ENCODE peak calls at places on chromosome 19, in five cellular contexts. One of them, this sample, is unnamed.
A peak's percentile ranks its signal among the peaks of the same experiment; 100 is the strongest.

GRCh38 chr19:13748169-13748884 is 16.0 kb upstream of the MRI1 start:
- DNase-seq in heart left ventricle: no peak
- DNase-seq in transverse colon: peak; percentile 40
- DNase-seq in tibial nerve: no peak
- DNase-seq in MM.1S: peak; percentile 14
- DNase-seq in this sample: peak; percentile 47

GRCh38 chr19:1945899-1946298 is 4.9 kb downstream of the CSNK1G2 start:
- DNase-seq in heart left ventricle: no peak
- DNase-seq in transverse colon: peak; percentile 65
- DNase-seq in MM.1S: no peak
- DNase-seq in tibial nerve: no peak
- DNase-seq in this sample: no peak

GRCh38 chr19:12801466-12802266 is at the start of the genes PRDX2 and THSD8:
- DNase-seq in heart left ventricle: peak; percentile 82
- DNase-seq in tibial nerve: no peak
- DNase-seq in MM.1S: peak; percentile 88
- DNase-seq in transverse colon: peak; percentile 90
- DNase-seq in this sample: peak; percentile 81

GRCh38 chr19:10420444-10421239 is at the start of gene PDE4A:
- DNase-seq in MM.1S: peak; percentile 78
- DNase-seq in tibial nerve: no peak
- DNase-seq in transverse colon: no peak
- DNase-seq in heart left ventricle: no peak
- DNase-seq in this sample: no peak

GRCh38 chr19:617551-618246 is 15.6 kb downstream of the POLRMT start:
- DNase-seq in tibial nerve: no peak
- DNase-seq in MM.1S: no peak
- DNase-seq in heart left ventricle: no peak
- DNase-seq in transverse colon: no peak
- DNase-seq in this sample: no peak

GRCh38 chr19:13576726-13577125 is 70.4 kb upstream of the CACNA1A start:
- DNase-seq in transverse colon: no peak
- DNase-seq in MM.1S: no peak
- DNase-seq in tibial nerve: no peak
- DNase-seq in heart left ventricle: no peak
- DNase-seq in this sample: no peak

GRCh38 chr19:33777753-33778088 is 18.9 kb upstream of the KCTD15 start:
- DNase-seq in heart left ventricle: no peak
- DNase-seq in transverse colon: no peak
- DNase-seq in tibial nerve: no peak
- DNase-seq in MM.1S: no peak
- DNase-seq in this sample: no peak

GRCh38 chr19:33905473-33905936 is 108.8 kb downstream of the KCTD15 start:
- DNase-seq in MM.1S: no peak
- DNase-seq in tibial nerve: no peak
- DNase-seq in heart left ventricle: peak; percentile 64
- DNase-seq in transverse colon: peak; percentile 14
- DNase-seq in this sample: peak; percentile 60

GRCh38 chr19:44939668-44940067 is 2.4 kb upstream of the APOC4 start:
- DNase-seq in heart left ventricle: no peak
- DNase-seq in MM.1S: no peak
- DNase-seq in transverse colon: no peak
- DNase-seq in tibial nerve: no peak
- DNase-seq in this sample: no peak
- H3K27me3 ChIP-seq in heart left ventricle: no peaks in the 10 kb centered on the region
- H3K27me3 ChIP-seq in MM.1S: peaks cover 4% of the 10 kb centered on the region
- H3K27me3 ChIP-seq in transverse colon: no peaks in the 10 kb centered on the region
- H3K27me3 ChIP-seq in tibial nerve: no peaks in the 10 kb centered on the region
- H3K27me3 ChIP-seq in this sample: no peaks in the 10 kb centered on the region

GRCh38 chr19:42176649-42176989 is 40.9 kb downstream of the DEDD2 start:
- DNase-seq in heart left ventricle: no peak
- DNase-seq in transverse colon: no peak
- DNase-seq in MM.1S: no peak
- DNase-seq in tibial nerve: no peak
- DNase-seq in this sample: no peak

GRCh38 chr19:42175952-42176648 is 41.4 kb downstream of the DEDD2 start:
- DNase-seq in tibial nerve: no peak
- DNase-seq in MM.1S: no peak
- DNase-seq in transverse colon: no peak
- DNase-seq in heart left ventricle: no peak
- DNase-seq in this sample: no peak

GRCh38 chr19:42176990-42177685 is 40.3 kb downstream of the DEDD2 start:
- DNase-seq in heart left ventricle: peak; percentile 59
- DNase-seq in tibial nerve: peak; percentile 26
- DNase-seq in transverse colon: peak; percentile 66
- DNase-seq in MM.1S: peak; percentile 83
- DNase-seq in this sample: peak; percentile 72

GRCh38 chr19:42178791-42179500 is 38.5 kb downstream of the DEDD2 start:
- DNase-seq in tibial nerve: no peak
- DNase-seq in transverse colon: no peak
- DNase-seq in heart left ventricle: no peak
- DNase-seq in MM.1S: no peak
- DNase-seq in this sample: no peak

DNA sequence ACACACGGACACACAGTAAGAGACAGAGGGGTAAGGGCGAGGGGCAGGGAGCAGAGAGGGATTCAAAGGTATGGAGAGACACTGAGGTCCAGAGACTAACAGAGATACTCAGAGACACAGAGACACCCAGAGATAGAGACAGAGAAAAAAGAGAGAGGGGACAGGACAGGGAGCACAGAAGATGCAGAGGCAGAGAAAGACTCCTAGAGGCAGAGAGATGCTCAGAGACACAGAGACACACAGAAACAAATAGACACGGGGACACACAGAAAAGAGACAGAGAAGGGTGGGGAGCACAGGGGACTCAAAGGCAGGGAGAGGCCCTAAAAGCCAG is 39.8 kb downstream of the DEDD2 start:
- DNase-seq in MM.1S: no peak
- DNase-seq in heart left ventricle: no peak
- DNase-seq in tibial nerve: no peak
- DNase-seq in transverse colon: no peak
- DNase-seq in this sample: no peak
- H3K27me3 ChIP-seq in MM.1S: peaks cover 47% of the 10 kb centered on the region
- H3K27me3 ChIP-seq in heart left ventricle: peaks cover 61% of the 10 kb centered on the region
- H3K27me3 ChIP-seq in tibial nerve: peaks cover 90% of the 10 kb centered on the region
- H3K27me3 ChIP-seq in transverse colon: peaks cover 93% of the 10 kb centered on the region
- H3K27me3 ChIP-seq in this sample: no peaks in the 10 kb centered on the region

GRCh38 chr19:4968462-4969291 is at the start of gene KDM4B:
- DNase-seq in MM.1S: peak; percentile 100
- DNase-seq in heart left ventricle: peak; percentile 99
- DNase-seq in transverse colon: peak; percentile 99
- DNase-seq in tibial nerve: peak; percentile 99
- DNase-seq in this sample: peak; percentile 100
- H3K27me3 ChIP-seq in MM.1S: no peaks in the 10 kb centered on the region
- H3K27me3 ChIP-seq in heart left ventricle: no peaks in the 10 kb centered on the region
- H3K27me3 ChIP-seq in transverse colon: no peaks in the 10 kb centered on the region
- H3K27me3 ChIP-seq in tibial nerve: no peaks in the 10 kb centered on the region
- H3K27me3 ChIP-seq in this sample: no peaks in the 10 kb centered on the region

GRCh38 chr19:18776736-18777135 is 14.4 kb downstream of the COMP start:
- DNase-seq in tibial nerve: no peak
- DNase-seq in heart left ventricle: no peak
- DNase-seq in MM.1S: no peak
- DNase-seq in transverse colon: no peak
- DNase-seq in this sample: peak; percentile 45
- H3K27me3 ChIP-seq in tibial nerve: no peaks in the 10 kb centered on the region
- H3K27me3 ChIP-seq in heart left ventricle: no peaks in the 10 kb centered on the region
- H3K27me3 ChIP-seq in MM.1S: peaks cover 18% of the 10 kb centered on the region
- H3K27me3 ChIP-seq in transverse colon: peaks cover 6% of the 10 kb centered on the region
- H3K27me3 ChIP-seq in this sample: no peaks in the 10 kb centered on the region

DNA sequence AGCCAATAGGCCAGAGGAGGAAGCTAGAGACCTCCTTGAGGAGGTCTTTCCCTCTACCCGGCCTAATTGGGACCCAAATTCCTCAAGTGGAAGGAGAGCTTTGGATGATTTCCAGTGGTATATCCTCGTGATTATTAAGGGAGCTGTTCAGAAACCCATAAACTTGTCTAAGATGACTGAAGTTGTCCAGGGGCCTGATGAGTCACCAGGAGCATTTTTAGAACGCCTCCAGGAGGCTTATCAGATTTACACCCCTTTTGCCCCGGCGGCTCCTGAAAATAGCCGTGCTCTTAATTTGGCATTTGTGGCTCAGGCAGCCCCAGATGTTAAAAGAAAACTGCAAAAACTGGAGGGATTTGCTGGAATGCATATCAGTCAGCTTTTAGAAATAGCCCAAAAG is 198.1 kb downstream of the ZNF486 start:
- DNase-seq in tibial nerve: no peak
- DNase-seq in MM.1S: no peak
- DNase-seq in transverse colon: no peak
- DNase-seq in heart left ventricle: no peak
- DNase-seq in this sample: no peak
- H3K27me3 ChIP-seq in tibial nerve: no peaks in the 10 kb centered on the region
- H3K27me3 ChIP-seq in MM.1S: no peaks in the 10 kb centered on the region
- H3K27me3 ChIP-seq in transverse colon: no peaks in the 10 kb centered on the region
- H3K27me3 ChIP-seq in heart left ventricle: no peaks in the 10 kb centered on the region
- H3K27me3 ChIP-seq in this sample: no peaks in the 10 kb centered on the region

GRCh38 chr19:30112666-30113065 is 170.6 kb downstream of the URI1 start:
- DNase-seq in heart left ventricle: no peak
- DNase-seq in transverse colon: no peak
- DNase-seq in tibial nerve: no peak
- DNase-seq in MM.1S: no peak
- DNase-seq in this sample: no peak

GRCh38 chr19:30113182-30113581 is 171.1 kb downstream of the URI1 start:
- DNase-seq in transverse colon: no peak
- DNase-seq in MM.1S: no peak
- DNase-seq in heart left ventricle: no peak
- DNase-seq in tibial nerve: no peak
- DNase-seq in this sample: no peak

GRCh38 chr19:30111456-30111855 is 169.4 kb downstream of the URI1 start:
- DNase-seq in heart left ventricle: no peak
- DNase-seq in MM.1S: no peak
- DNase-seq in transverse colon: no peak
- DNase-seq in tibial nerve: no peak
- DNase-seq in this sample: no peak

GRCh38 chr19:30111051-30111450 is 169.0 kb downstream of the URI1 start:
- DNase-seq in heart left ventricle: no peak
- DNase-seq in transverse colon: no peak
- DNase-seq in MM.1S: no peak
- DNase-seq in tibial nerve: no peak
- DNase-seq in this sample: no peak

DNA sequence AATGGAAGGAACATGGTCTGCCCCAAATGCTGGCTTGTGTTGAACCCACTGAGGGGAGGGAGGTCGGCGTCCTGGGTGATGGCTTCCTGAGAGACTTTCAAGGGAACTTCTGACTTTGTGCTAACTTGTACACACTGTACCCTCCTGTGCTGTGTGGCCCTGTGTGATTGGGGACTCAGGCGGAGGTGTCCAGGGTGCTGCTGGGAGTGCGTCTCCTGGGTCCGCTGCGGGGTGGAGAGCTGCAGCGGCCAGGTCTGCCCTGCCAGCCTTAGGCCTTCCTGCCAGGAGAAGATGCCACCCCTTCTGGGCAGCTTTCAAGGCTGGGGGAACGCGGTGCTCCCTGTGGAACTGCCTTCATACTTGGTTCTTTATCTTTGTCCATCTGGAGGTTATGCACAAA is 170.1 kb downstream of the URI1 start:
- DNase-seq in MM.1S: no peak
- DNase-seq in tibial nerve: no peak
- DNase-seq in transverse colon: no peak
- DNase-seq in heart left ventricle: no peak
- DNase-seq in this sample: no peak
- H3K27me3 ChIP-seq in MM.1S: peaks cover 85% of the 10 kb centered on the region
- H3K27me3 ChIP-seq in tibial nerve: no peaks in the 10 kb centered on the region
- H3K27me3 ChIP-seq in transverse colon: no peaks in the 10 kb centered on the region
- H3K27me3 ChIP-seq in heart left ventricle: no peaks in the 10 kb centered on the region
- H3K27me3 ChIP-seq in this sample: no peaks in the 10 kb centered on the region

DNA sequence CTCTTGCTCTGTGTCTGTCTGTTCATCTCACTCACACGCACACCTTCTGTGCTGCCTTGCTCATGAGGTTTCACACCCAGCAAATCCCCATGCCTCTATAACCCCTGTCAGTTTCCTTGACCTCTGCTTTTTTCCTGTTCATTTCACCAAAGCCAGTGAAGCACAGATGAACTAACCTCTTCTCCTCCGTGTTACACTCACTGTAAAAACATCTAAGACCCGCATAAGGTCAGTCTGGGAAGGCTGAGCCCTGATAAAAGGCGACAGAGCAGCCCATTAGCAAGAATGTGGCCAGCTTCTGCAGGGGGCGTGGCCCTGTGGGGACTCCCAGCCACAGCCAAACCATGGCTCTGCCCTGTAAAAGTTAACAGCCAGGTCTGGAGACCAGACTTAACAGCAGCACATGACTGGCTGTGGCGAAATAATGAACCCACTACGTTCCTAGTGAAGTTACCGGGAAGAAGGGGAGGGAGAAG is 42.8 kb upstream of the NPAS1 start:
- DNase-seq in heart left ventricle: no peak
- DNase-seq in tibial nerve: no peak
- DNase-seq in transverse colon: no peak
- DNase-seq in MM.1S: no peak
- DNase-seq in this sample: peak; percentile 83
- H3K27me3 ChIP-seq in heart left ventricle: no peaks in the 10 kb centered on the region
- H3K27me3 ChIP-seq in tibial nerve: no peaks in the 10 kb centered on the region
- H3K27me3 ChIP-seq in transverse colon: no peaks in the 10 kb centered on the region
- H3K27me3 ChIP-seq in MM.1S: no peaks in the 10 kb centered on the region
- H3K27me3 ChIP-seq in this sample: no peaks in the 10 kb centered on the region

This sample was measured in right cardiac atrium.